ENCODE peak calls at places on chromosomes 16 and 17, in five cellular contexts. T is fibroblast of lung; K is A549; P is CD8-positive, alpha-beta memory T cell; C is prostate gland. N is an unnamed sample.
A peak's percentile ranks its signal among the peaks of the same experiment; 100 is the strongest.

GRCh38 chr17:63950940-63951907 is 19.1 kb upstream of the CD79B start:
- DNase-seq in P (peak; percentile 63), T (no peak), C (peak; percentile 44), K (peak; percentile 59), N (no peak)

GRCh38 chr16:86961133-86961720 is 356.0 kb downstream of the C16orf95 start:
- DNase-seq in P (no peak), K (no peak), C (no peak), T (peak; percentile 77), N (no peak)

GRCh38 chr16:31187808-31188189 is 7.9 kb downstream of the FUS start:
- DNase-seq in T (no peak), P (no peak), K (no peak), C (no peak), N (no peak)

GRCh38 chr16:5188318-5189025 is 90.9 kb upstream of the EEF2KMT start:
- DNase-seq in P (no peak), K (no peak), C (no peak), T (no peak), N (no peak)

GRCh38 chr17:16477255-16477654 is 14.7 kb downstream of the LRRC75A start:
- DNase-seq in K (peak; percentile 69), C (no peak), T (peak; percentile 89), P (no peak), N (no peak)

GRCh38 chr17:30854146-30854545 is 22.4 kb downstream of the ATAD5 start:
- DNase-seq in T (no peak), P (no peak), C (no peak), K (no peak), N (no peak)

GRCh38 chr17:30380106-30380420 is 1.3 kb downstream of the CPD start:
- DNase-seq in T (peak; percentile 35), C (no peak), K (no peak), P (no peak), N (no peak)

GRCh38 chr16:86814256-86814655 is 235.9 kb downstream of the FOXL1 start:
- DNase-seq in C (no peak), T (no peak), K (no peak), P (no peak), N (no peak)

GRCh38 chr17:39568710-39569109 is 39.0 kb downstream of the NEUROD2 start:
- DNase-seq in P (no peak), T (no peak), C (peak; percentile 33), K (no peak), N (no peak)

GRCh38 chr17:185445-186138 is 4.1 kb upstream of the DOC2B start:
- DNase-seq in K (no peak), C (no peak), P (peak; percentile 56), T (no peak), N (no peak)

GRCh38 chr16:58021661-58022551 is 3.6 kb upstream of the MMP15 start:
- DNase-seq in C (no peak), T (peak; percentile 53), K (no peak), P (no peak), N (no peak)

GRCh38 chr16:89764711-89765201 is 43.4 kb downstream of the ZNF276 start:
- DNase-seq in K (no peak), C (no peak), T (no peak), P (peak; percentile 67), N (no peak)

GRCh38 chr16:14405611-14406537 is 224.2 kb downstream of the PARN start:
- DNase-seq in K (peak; percentile 59), T (no peak), C (no peak), P (no peak), N (peak; percentile 43)

GRCh38 chr16:14409563-14409962 is 220.5 kb downstream of the PARN start:
- DNase-seq in P (no peak), T (peak; percentile 96), C (no peak), K (peak; percentile 92), N (no peak)

DNA sequence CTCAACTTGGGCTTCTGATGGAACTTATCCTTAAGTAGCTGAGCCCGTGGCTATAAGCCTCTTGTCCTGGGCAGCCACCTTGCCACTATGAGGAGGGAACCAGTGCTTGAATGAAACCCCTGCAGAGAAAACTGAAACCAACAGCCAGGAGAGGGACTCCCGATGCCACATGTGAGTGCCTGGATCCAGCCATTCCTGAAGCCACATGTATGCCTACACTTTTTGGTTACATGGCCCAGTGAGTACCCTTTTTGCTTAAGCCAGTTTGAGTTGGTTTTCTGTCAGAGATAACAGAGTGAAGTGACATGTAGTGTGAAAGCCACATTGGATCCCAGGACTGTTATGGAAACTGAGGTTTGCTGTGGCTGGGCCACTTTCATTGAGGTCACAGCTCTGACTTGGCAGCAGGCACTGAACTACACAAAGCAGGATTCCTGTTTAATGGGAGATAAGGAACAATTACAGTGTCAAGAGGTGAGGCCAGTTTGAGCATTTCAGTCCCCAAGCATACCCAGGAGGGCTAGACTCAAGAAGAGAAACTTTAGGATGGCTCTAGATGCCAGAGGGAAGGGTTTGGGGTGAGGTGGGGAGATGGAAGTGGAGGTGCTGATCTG is 222.2 kb downstream of the PARN start:
- DNase-seq in C (no peak), P (no peak), T (no peak), K (no peak), N (no peak)
- H3K27ac ChIP-seq in C (no peak overlapping the region), P (no peak overlapping the region), T (no peak overlapping the region), K (peak overlapping the region; percentile 78), N (no peak overlapping the region)

GRCh38 chr17:79844869-79845600 is 5.8 kb upstream of the CBX4 start:
- DNase-seq in K (peak; percentile 58), P (peak; percentile 59), C (no peak), T (no peak), N (no peak)
- H3K4me3 ChIP-seq in K (peak overlapping the region; percentile 53), P (no peak overlapping the region), C (peak overlapping the region; percentile 48), T (no peak overlapping the region), N (no peak overlapping the region)

DNA sequence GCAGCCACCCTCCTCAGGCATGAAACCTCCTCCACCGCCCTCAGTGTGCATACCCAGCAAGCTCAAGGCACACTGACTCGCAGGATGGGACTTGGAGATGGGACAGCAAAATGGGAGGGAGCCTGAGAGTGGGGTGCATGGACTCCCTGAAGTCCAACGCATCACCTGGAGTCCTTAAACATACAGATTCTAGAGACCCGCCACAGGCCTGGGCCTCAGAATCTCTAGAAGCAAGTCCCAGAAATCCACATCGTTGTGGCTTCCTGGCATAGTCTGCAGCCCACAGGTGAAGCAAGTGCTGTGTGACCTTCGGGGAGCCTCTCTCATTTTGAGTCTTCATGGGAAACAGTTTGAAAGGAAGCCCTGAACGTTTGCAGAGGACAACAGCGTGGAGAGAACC is 3.5 kb upstream of the TBX21 start:
- DNase-seq in P (no peak), T (no peak), C (no peak), K (no peak), N (no peak)
- H3K27ac ChIP-seq in P (no peak overlapping the region), T (no peak overlapping the region), C (no peak overlapping the region), K (no peak overlapping the region), N (no peak overlapping the region)

DNA sequence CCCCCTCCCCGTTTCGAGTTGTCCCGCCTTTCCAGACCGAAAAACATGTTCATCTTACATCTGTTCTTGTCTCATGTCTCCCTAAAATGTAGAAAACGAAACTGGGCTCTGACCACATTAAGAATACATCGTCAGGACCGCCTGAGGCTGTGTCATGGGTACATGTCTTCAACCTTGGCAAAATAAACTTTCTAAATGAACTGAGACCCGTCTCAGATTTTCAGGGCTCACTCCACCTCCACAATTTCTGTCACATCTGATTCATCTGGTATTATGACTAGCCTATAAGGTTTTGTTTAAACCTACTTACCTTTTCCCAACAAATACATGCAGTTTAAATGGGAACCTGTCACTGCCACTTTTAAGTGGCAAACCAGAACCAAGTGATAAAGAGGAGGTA is 621 bp downstream of the SDR42E1 start:
- DNase-seq in K (no peak), P (no peak), C (no peak), T (no peak), N (no peak)
- H3K4me3 ChIP-seq in K (peak overlapping the region; percentile 52), P (peak overlapping the region; percentile 61), C (peak overlapping the region; percentile 62), T (no peak overlapping the region), N (no peak overlapping the region)

GRCh38 chr17:82716383-82717181 is at the start of gene FN3KRP:
- DNase-seq in P (peak; percentile 96), T (peak; percentile 87), K (peak; percentile 96), C (peak; percentile 96), N (no peak)
- H3K27ac ChIP-seq in P (peak within 1 kb of the TSS; percentile 64), T (peak within 1 kb of the TSS; percentile 67), K (peak within 1 kb of the TSS; percentile 70), C (peak within 1 kb of the TSS; percentile 69), N (no peak within 1 kb of the TSS)

N was measured in iPS DF 6.9.